ENCODE peak calls at places on chromosomes 16 and 17, in eight cellular contexts. One of them, this sample, is unnamed.

GRCh38 chr17:45394913-45395568 is 37.6 kb downstream of the ARHGAP27 start:
- DNase-seq in testis: peak; percentile 82
- DNase-seq in heart left ventricle: peak; percentile 83
- DNase-seq in IMR-90: peak; percentile 90
- DNase-seq in A549: peak; percentile 95
- DNase-seq in adrenal gland: peak; percentile 77
- DNase-seq in prostate gland: peak; percentile 51
- DNase-seq in transverse colon: peak; percentile 65
- DNase-seq in this sample: peak; percentile 91

GRCh38 chr16:85649411-85649977 is 36.4 kb downstream of the GSE1 start:
- DNase-seq in heart left ventricle: no peak
- DNase-seq in transverse colon: no peak
- DNase-seq in testis: no peak
- DNase-seq in A549: no peak
- DNase-seq in prostate gland: no peak
- DNase-seq in IMR-90: no peak
- DNase-seq in adrenal gland: no peak
- DNase-seq in this sample: no peak

GRCh38 chr17:57666946-57667345 is 78.2 kb downstream of the CCDC182 start:
- DNase-seq in testis: peak; percentile 10
- DNase-seq in A549: no peak
- DNase-seq in transverse colon: no peak
- DNase-seq in adrenal gland: peak; percentile 20
- DNase-seq in prostate gland: no peak
- DNase-seq in IMR-90: no peak
- DNase-seq in heart left ventricle: no peak
- DNase-seq in this sample: peak; percentile 66

GRCh38 chr16:1210461-1210860 is 14.6 kb downstream of the TPSG1 start:
- DNase-seq in A549: no peak
- DNase-seq in heart left ventricle: no peak
- DNase-seq in IMR-90: no peak
- DNase-seq in testis: no peak
- DNase-seq in adrenal gland: no peak
- DNase-seq in prostate gland: no peak
- DNase-seq in transverse colon: no peak
- DNase-seq in this sample: no peak

GRCh38 chr16:734208-734980 is 6.4 kb downstream of the CIAO3 start:
- DNase-seq in IMR-90: no peak
- DNase-seq in testis: no peak
- DNase-seq in heart left ventricle: no peak
- DNase-seq in adrenal gland: no peak
- DNase-seq in prostate gland: no peak
- DNase-seq in transverse colon: no peak
- DNase-seq in A549: no peak
- DNase-seq in this sample: no peak

GRCh38 chr16:27248036-27248435 is 20.5 kb downstream of the NSMCE1 start:
- DNase-seq in A549: no peak
- DNase-seq in testis: no peak
- DNase-seq in IMR-90: no peak
- DNase-seq in prostate gland: no peak
- DNase-seq in transverse colon: no peak
- DNase-seq in adrenal gland: no peak
- DNase-seq in heart left ventricle: no peak
- DNase-seq in this sample: no peak

GRCh38 chr16:85245307-85246172 is 133.3 kb upstream of the CIBAR2 start:
- DNase-seq in IMR-90: peak; percentile 79
- DNase-seq in testis: peak; percentile 65
- DNase-seq in heart left ventricle: no peak
- DNase-seq in transverse colon: peak; percentile 53
- DNase-seq in A549: peak; percentile 69
- DNase-seq in adrenal gland: peak; percentile 78
- DNase-seq in prostate gland: peak; percentile 26
- DNase-seq in this sample: no peak

GRCh38 chr17:41666708-41667279 is 21.9 kb upstream of the EIF1 start:
- DNase-seq in prostate gland: peak; percentile 67
- DNase-seq in IMR-90: peak; percentile 61
- DNase-seq in testis: peak; percentile 89
- DNase-seq in heart left ventricle: peak; percentile 93
- DNase-seq in A549: peak; percentile 96
- DNase-seq in transverse colon: peak; percentile 91
- DNase-seq in adrenal gland: peak; percentile 89
- DNase-seq in this sample: peak; percentile 80

GRCh38 chr16:81610144-81610842 is 165.7 kb downstream of the CMIP start:
- DNase-seq in A549: no peak
- DNase-seq in testis: peak; percentile 70
- DNase-seq in transverse colon: peak; percentile 57
- DNase-seq in prostate gland: peak; percentile 43
- DNase-seq in adrenal gland: peak; percentile 87
- DNase-seq in IMR-90: peak; percentile 84
- DNase-seq in heart left ventricle: peak; percentile 85
- DNase-seq in this sample: no peak

GRCh38 chr17:69512946-69513345 is 98.4 kb downstream of the MAP2K6 start:
- DNase-seq in transverse colon: no peak
- DNase-seq in adrenal gland: no peak
- DNase-seq in IMR-90: no peak
- DNase-seq in heart left ventricle: no peak
- DNase-seq in prostate gland: no peak
- DNase-seq in A549: no peak
- DNase-seq in testis: no peak
- DNase-seq in this sample: no peak

GRCh38 chr16:13453938-13454553 is 465.9 kb upstream of the ERCC4 start:
- DNase-seq in transverse colon: peak; percentile 9
- DNase-seq in IMR-90: no peak
- DNase-seq in adrenal gland: peak; percentile 32
- DNase-seq in testis: peak; percentile 73
- DNase-seq in prostate gland: peak; percentile 7
- DNase-seq in heart left ventricle: no peak
- DNase-seq in A549: peak; percentile 14
- DNase-seq in this sample: peak; percentile 25

GRCh38 chr17:76548378-76549214 is 8.8 kb downstream of the PRCD start:
- DNase-seq in transverse colon: no peak
- DNase-seq in A549: no peak
- DNase-seq in prostate gland: no peak
- DNase-seq in heart left ventricle: no peak
- DNase-seq in testis: no peak
- DNase-seq in IMR-90: no peak
- DNase-seq in adrenal gland: no peak
- DNase-seq in this sample: no peak

GRCh38 chr16:85356157-85356556 is 243.9 kb upstream of the CIBAR2 start:
- DNase-seq in IMR-90: no peak
- DNase-seq in A549: no peak
- DNase-seq in prostate gland: no peak
- DNase-seq in testis: no peak
- DNase-seq in heart left ventricle: peak; percentile 47
- DNase-seq in transverse colon: no peak
- DNase-seq in adrenal gland: no peak
- DNase-seq in this sample: no peak

GRCh38 chr16:88195911-88196465 is 186.8 kb upstream of the ZNF469 start:
- DNase-seq in testis: no peak
- DNase-seq in A549: no peak
- DNase-seq in heart left ventricle: no peak
- DNase-seq in transverse colon: no peak
- DNase-seq in adrenal gland: no peak
- DNase-seq in prostate gland: no peak
- DNase-seq in IMR-90: no peak
- DNase-seq in this sample: no peak

GRCh38 chr16:88196471-88197400 is 186.0 kb upstream of the ZNF469 start:
- DNase-seq in prostate gland: no peak
- DNase-seq in IMR-90: no peak
- DNase-seq in A549: no peak
- DNase-seq in transverse colon: no peak
- DNase-seq in testis: no peak
- DNase-seq in heart left ventricle: no peak
- DNase-seq in adrenal gland: no peak
- DNase-seq in this sample: no peak

GRCh38 chr16:88195021-88195581 is 187.7 kb upstream of the ZNF469 start:
- DNase-seq in heart left ventricle: no peak
- DNase-seq in adrenal gland: no peak
- DNase-seq in testis: no peak
- DNase-seq in prostate gland: no peak
- DNase-seq in transverse colon: no peak
- DNase-seq in A549: no peak
- DNase-seq in IMR-90: peak; percentile 52
- DNase-seq in this sample: peak; percentile 57

GRCh38 chr16:88192601-88193000 is 190.2 kb upstream of the ZNF469 start:
- DNase-seq in adrenal gland: no peak
- DNase-seq in testis: no peak
- DNase-seq in A549: no peak
- DNase-seq in IMR-90: no peak
- DNase-seq in heart left ventricle: no peak
- DNase-seq in transverse colon: no peak
- DNase-seq in prostate gland: no peak
- DNase-seq in this sample: no peak

DNA sequence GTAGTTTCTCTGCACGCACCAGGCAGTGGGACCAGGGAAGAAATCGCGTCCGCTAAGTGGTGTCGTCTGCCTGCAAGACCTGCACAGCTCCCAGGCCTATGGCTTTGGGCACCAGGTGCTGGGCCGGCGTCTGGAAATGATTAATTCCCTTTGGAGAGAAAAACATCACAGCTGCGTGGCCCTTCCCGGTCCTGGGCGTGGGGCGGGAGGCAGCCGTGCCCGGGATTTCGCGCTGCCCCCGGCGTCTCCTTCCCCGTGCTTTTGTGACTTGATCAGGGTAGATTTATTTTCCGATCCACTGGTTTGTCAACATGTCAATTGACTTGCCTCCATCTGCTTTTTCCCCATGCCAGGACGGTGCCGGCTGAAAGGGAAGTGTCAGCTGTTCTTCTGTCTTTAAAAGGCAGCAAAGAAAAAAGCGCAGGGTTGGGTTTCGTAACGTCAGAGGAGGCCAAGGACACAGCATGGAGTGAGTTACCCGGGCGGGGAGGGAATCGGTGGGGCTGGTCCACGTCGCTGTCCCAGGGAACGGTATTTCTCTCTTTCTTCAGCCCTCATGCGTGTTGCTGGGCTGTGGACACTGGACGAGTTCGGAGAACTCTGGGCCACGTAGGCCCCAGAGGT is 188.2 kb upstream of the ZNF469 start:
- DNase-seq in A549: no peak
- DNase-seq in transverse colon: peak; percentile 36
- DNase-seq in testis: no peak
- DNase-seq in prostate gland: no peak
- DNase-seq in adrenal gland: peak; percentile 61
- DNase-seq in IMR-90: peak; percentile 22
- DNase-seq in heart left ventricle: no peak
- DNase-seq in this sample: peak; percentile 93
- H3K4me3 ChIP-seq in A549: no peak overlapping the region
- H3K4me3 ChIP-seq in transverse colon: no peak overlapping the region
- H3K4me3 ChIP-seq in testis: no peak overlapping the region
- H3K4me3 ChIP-seq in prostate gland: no peak overlapping the region
- H3K4me3 ChIP-seq in adrenal gland: no peak overlapping the region
- H3K4me3 ChIP-seq in IMR-90: no peak overlapping the region
- H3K4me3 ChIP-seq in heart left ventricle: no peak overlapping the region
- H3K4me3 ChIP-seq in this sample: no peak overlapping the region

GRCh38 chr17:62064791-62065563 is at the start of gene MED13:
- DNase-seq in transverse colon: peak; percentile 71
- DNase-seq in testis: peak; percentile 79
- DNase-seq in prostate gland: peak; percentile 61
- DNase-seq in A549: peak; percentile 69
- DNase-seq in adrenal gland: peak; percentile 79
- DNase-seq in heart left ventricle: peak; percentile 81
- DNase-seq in IMR-90: peak; percentile 19
- DNase-seq in this sample: peak; percentile 49
- TF ChIP-seq CTCF in transverse colon: no peak
- TF ChIP-seq CTCF in testis: no peak
- TF ChIP-seq CTCF in prostate gland: no peak
- TF ChIP-seq CTCF in A549: no peak
- TF ChIP-seq CTCF in adrenal gland: no peak
- TF ChIP-seq CTCF in heart left ventricle: no peak
- TF ChIP-seq CTCF in IMR-90: no peak
- TF ChIP-seq CTCF in this sample: no peak

GRCh38 chr17:37489197-37490001 is at the start of gene DUSP14:
- DNase-seq in A549: peak; percentile 90
- DNase-seq in heart left ventricle: peak; percentile 90
- DNase-seq in testis: peak; percentile 84
- DNase-seq in adrenal gland: peak; percentile 76
- DNase-seq in transverse colon: peak; percentile 81
- DNase-seq in prostate gland: peak; percentile 80
- DNase-seq in IMR-90: peak; percentile 77
- DNase-seq in this sample: peak; percentile 95
- TF ChIP-seq POLR2A in A549: peak; percentile 78
- TF ChIP-seq POLR2A in heart left ventricle: peak; percentile 69
- TF ChIP-seq POLR2A in testis: no peak
- TF ChIP-seq POLR2A in adrenal gland: peak; percentile 82
- TF ChIP-seq POLR2A in transverse colon: peak; percentile 43
- TF ChIP-seq POLR2A in prostate gland: peak; percentile 65
- TF ChIP-seq POLR2A in IMR-90: peak; percentile 78
- TF ChIP-seq POLR2A in this sample: no peak

GRCh38 chr16:89096768-89097527 is 3.3 kb downstream of the ACSF3 start:
- DNase-seq in prostate gland: no peak
- DNase-seq in IMR-90: peak; percentile 12
- DNase-seq in testis: no peak
- DNase-seq in heart left ventricle: no peak
- DNase-seq in A549: no peak
- DNase-seq in transverse colon: no peak
- DNase-seq in adrenal gland: no peak
- DNase-seq in this sample: no peak

GRCh38 chr16:89097528-89097846 is 3.8 kb downstream of the ACSF3 start:
- DNase-seq in transverse colon: peak; percentile 51
- DNase-seq in testis: no peak
- DNase-seq in prostate gland: no peak
- DNase-seq in heart left ventricle: no peak
- DNase-seq in IMR-90: no peak
- DNase-seq in A549: no peak
- DNase-seq in adrenal gland: no peak
- DNase-seq in this sample: no peak

GRCh38 chr16:89095401-89095974 is 1.8 kb downstream of the ACSF3 start:
- DNase-seq in A549: no peak
- DNase-seq in adrenal gland: no peak
- DNase-seq in transverse colon: no peak
- DNase-seq in prostate gland: no peak
- DNase-seq in IMR-90: no peak
- DNase-seq in heart left ventricle: no peak
- DNase-seq in testis: no peak
- DNase-seq in this sample: no peak

GRCh38 chr16:89094252-89094901 is 725 bp downstream of the ACSF3 start:
- DNase-seq in adrenal gland: no peak
- DNase-seq in transverse colon: peak; percentile 39
- DNase-seq in heart left ventricle: no peak
- DNase-seq in IMR-90: no peak
- DNase-seq in testis: peak; percentile 44
- DNase-seq in prostate gland: no peak
- DNase-seq in A549: peak; percentile 31
- DNase-seq in this sample: no peak

DNA sequence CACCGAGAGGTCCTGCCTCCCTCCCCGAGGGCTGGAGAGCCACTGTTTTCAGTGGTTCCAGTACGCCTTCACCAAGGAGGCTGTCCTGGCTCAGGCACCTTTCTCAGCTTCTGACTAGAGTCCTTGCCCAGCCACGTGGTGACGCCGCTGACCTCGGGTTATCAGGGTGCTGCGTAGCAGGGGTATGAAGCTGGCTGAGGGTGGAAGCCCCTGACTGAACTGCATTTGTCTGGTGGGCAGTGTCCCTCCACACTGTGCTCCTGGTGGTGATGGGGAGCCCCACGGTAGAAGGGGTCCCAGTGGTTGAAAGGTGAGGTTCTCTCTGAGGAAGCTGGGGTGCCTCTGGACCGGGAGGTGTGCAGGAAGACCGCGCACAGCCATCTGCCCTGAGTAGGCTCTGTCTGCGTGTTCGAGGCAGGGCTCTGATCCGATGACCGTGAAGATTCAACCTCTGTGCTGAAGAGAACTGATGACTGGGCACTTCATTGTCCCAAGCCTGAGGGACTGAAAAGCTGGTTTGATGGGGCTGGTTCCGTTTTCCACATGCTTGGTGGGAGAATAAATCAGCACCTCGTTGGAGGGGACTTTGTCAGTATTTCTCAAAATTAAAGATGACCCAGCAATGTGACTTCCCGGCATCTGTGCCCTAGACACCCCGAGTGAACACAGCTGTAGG is 2.5 kb downstream of the ACSF3 start:
- DNase-seq in prostate gland: no peak
- DNase-seq in IMR-90: no peak
- DNase-seq in A549: no peak
- DNase-seq in heart left ventricle: no peak
- DNase-seq in transverse colon: no peak
- DNase-seq in testis: no peak
- DNase-seq in adrenal gland: no peak
- DNase-seq in this sample: no peak
- H3K4me3 ChIP-seq in prostate gland: no peak overlapping the region
- H3K4me3 ChIP-seq in IMR-90: no peak overlapping the region
- H3K4me3 ChIP-seq in A549: no peak overlapping the region
- H3K4me3 ChIP-seq in heart left ventricle: no peak overlapping the region
- H3K4me3 ChIP-seq in transverse colon: no peak overlapping the region
- H3K4me3 ChIP-seq in testis: no peak overlapping the region
- H3K4me3 ChIP-seq in adrenal gland: no peak overlapping the region
- H3K4me3 ChIP-seq in this sample: no peak overlapping the region